ENCODE peak calls at places on chromosomes 6 and 20, in six cellular contexts. K is NCI-H1417, H is breast epithelium, N is HTR-8/SVneo, X is mesenchymal stem cell, S is GM06990. I is an unnamed sample.

GRCh38 chr6:87742106-87742505 is 40.1 kb upstream of the AKIRIN2 start:
- DNase-seq in N (no peak), S (peak; percentile 71), H (no peak), X (peak; percentile 42), K (no peak), I (no peak)

GRCh38 chr20:19376451-19376971 is 164.1 kb downstream of the SLC24A3 start:
- DNase-seq in S (no peak), X (no peak), N (no peak), H (no peak), K (peak; percentile 35), I (no peak)

GRCh38 chr20:22232923-22233322 is 351.4 kb downstream of the FOXA2 start:
- DNase-seq in X (no peak), S (no peak), N (no peak), K (no peak), H (no peak), I (no peak)

GRCh38 chr6:130680118-130680517 is 147.1 kb upstream of the SMLR1 start:
- DNase-seq in S (no peak), X (no peak), K (no peak), H (no peak), N (no peak), I (no peak)

GRCh38 chr6:42390228-42390934 is 61.3 kb downstream of the TRERF1 start:
- DNase-seq in N (no peak), X (no peak), H (no peak), K (no peak), S (peak; percentile 62), I (peak; percentile 29)

GRCh38 chr20:35947489-35947888 is 6.8 kb downstream of the SCAND1 start:
- DNase-seq in N (peak; percentile 44), S (peak; percentile 23), X (peak; percentile 20), H (no peak), K (no peak), I (no peak)

GRCh38 chr6:36133148-36133547 is 2.8 kb downstream of the MAPK13 start:
- DNase-seq in S (no peak), N (no peak), X (no peak), H (no peak), K (no peak), I (no peak)

GRCh38 chr6:138719011-138719635 is 54.4 kb upstream of the CCDC28A start:
- DNase-seq in N (no peak), H (no peak), S (peak; percentile 11), X (peak; percentile 73), K (no peak), I (no peak)

GRCh38 chr6:722608-723007 is 29.7 kb upstream of the EXOC2 start:
- DNase-seq in X (peak; percentile 76), K (no peak), N (no peak), S (no peak), H (no peak), I (no peak)

GRCh38 chr6:146775227-146775626 is 176.5 kb downstream of the ADGB start:
- DNase-seq in K (no peak), X (peak; percentile 41), N (peak; percentile 1), S (no peak), H (no peak), I (no peak)

GRCh38 chr6:14770572-14770971 is 475.3 kb upstream of the JARID2 start:
- DNase-seq in X (peak; percentile 92), N (no peak), S (no peak), H (no peak), K (no peak), I (no peak)

GRCh38 chr20:23332467-23332866 is 18.1 kb upstream of the NXT1 start:
- DNase-seq in S (no peak), K (no peak), H (no peak), X (no peak), N (no peak), I (no peak)

GRCh38 chr20:12598894-12599293 is 409.9 kb upstream of the SPTLC3 start:
- DNase-seq in N (no peak), S (no peak), H (no peak), X (no peak), K (peak; percentile 37), I (no peak)

GRCh38 chr6:42314571-42314950 is 96.9 kb upstream of the MRPS10 start:
- DNase-seq in X (no peak), S (no peak), H (no peak), N (no peak), K (no peak), I (no peak)

GRCh38 chr6:156659317-156660198 is 117.6 kb upstream of the ARID1B start:
- DNase-seq in N (no peak), S (no peak), H (no peak), K (no peak), X (peak; percentile 6), I (no peak)

GRCh38 chr6:150930816-150931215 is 65.3 kb downstream of the MTHFD1L start:
- DNase-seq in H (no peak), K (no peak), X (no peak), S (no peak), N (no peak), I (no peak)

GRCh38 chr6:5025911-5026819 is 22.3 kb upstream of the RPP40 start:
- DNase-seq in X (peak; percentile 78), N (no peak), H (peak; percentile 46), S (no peak), K (peak; percentile 59), I (peak; percentile 1)

GRCh38 chr6:113600556-113601339 is 256.4 kb upstream of the MARCKS start:
- DNase-seq in S (no peak), H (no peak), N (no peak), X (no peak), K (no peak), I (no peak)

GRCh38 chr20:16243470-16243869 is 329.8 kb downstream of the KIF16B start:
- DNase-seq in H (no peak), S (no peak), X (no peak), N (no peak), K (no peak), I (no peak)

GRCh38 chr6:119444642-119445557 is 95.3 kb upstream of the MAN1A1 start:
- DNase-seq in N (no peak), H (no peak), K (no peak), X (no peak), S (peak; percentile 35), I (no peak)

GRCh38 chr6:151240861-151241642 is 1.3 kb downstream of the AKAP12 start:
- DNase-seq in S (peak; percentile 13), N (peak; percentile 30), X (peak; percentile 82), K (peak; percentile 96), H (no peak), I (peak; percentile 18)

GRCh38 chr6:6737666-6738065 is 149.1 kb downstream of the LY86 start:
- DNase-seq in N (no peak), X (no peak), K (no peak), H (no peak), S (no peak), I (no peak)

GRCh38 chr20:12893019-12893418 is 115.8 kb upstream of the SPTLC3 start:
- DNase-seq in H (no peak), X (no peak), N (no peak), S (no peak), K (no peak), I (no peak)

GRCh38 chr6:72952808-72953630 is 272.3 kb downstream of the KHDC1L start:
- DNase-seq in N (peak; percentile 19), H (no peak), X (peak; percentile 47), K (no peak), S (no peak), I (no peak)

GRCh38 chr6:32050562-32050961 is 12.3 kb downstream of the CYP21A2 start:
- DNase-seq in K (no peak), H (no peak), X (no peak), S (no peak), N (no peak), I (no peak)

GRCh38 chr6:54070025-54070424 is 41.2 kb upstream of the MLIP start:
- DNase-seq in K (no peak), H (no peak), X (no peak), S (no peak), N (no peak), I (no peak)

GRCh38 chr20:62740286-62741141 is 31.9 kb downstream of the NTSR1 start:
- DNase-seq in H (no peak), S (peak; percentile 78), N (peak; percentile 94), X (peak; percentile 85), K (no peak), I (no peak)

I was measured in DMS153.